ENCODE peak calls at places on chromosomes 1 and 21, in eight cellular contexts. One of them, this sample, is unnamed.

GRCh38 chr1:235295902-235296350 is 32.1 kb downstream of the ARID4B start:
- DNase-seq in uterus: no peak
- DNase-seq in fibroblast of mammary gland: peak; percentile 78
- DNase-seq in mammary epithelial cell: peak; percentile 81
- DNase-seq in pancreas: peak; percentile 87
- DNase-seq in SJCRH30: no peak
- DNase-seq in HepG2: peak; percentile 92
- DNase-seq in choroid plexus epithelial cell: peak; percentile 96
- DNase-seq in this sample: no peak

GRCh38 chr1:8352886-8353285 is 35.0 kb downstream of the SLC45A1 start:
- DNase-seq in pancreas: no peak
- DNase-seq in fibroblast of mammary gland: no peak
- DNase-seq in SJCRH30: no peak
- DNase-seq in mammary epithelial cell: no peak
- DNase-seq in uterus: peak; percentile 18
- DNase-seq in choroid plexus epithelial cell: no peak
- DNase-seq in HepG2: no peak
- DNase-seq in this sample: no peak

GRCh38 chr1:93349231-93350135 is 3.8 kb downstream of the DR1 start:
- DNase-seq in SJCRH30: no peak
- DNase-seq in uterus: no peak
- DNase-seq in fibroblast of mammary gland: peak; percentile 57
- DNase-seq in HepG2: peak; percentile 11
- DNase-seq in mammary epithelial cell: peak; percentile 39
- DNase-seq in pancreas: no peak
- DNase-seq in choroid plexus epithelial cell: peak; percentile 43
- DNase-seq in this sample: no peak

GRCh38 chr1:116710326-116711060 is 43.0 kb upstream of the IGSF3 start:
- DNase-seq in HepG2: no peak
- DNase-seq in SJCRH30: no peak
- DNase-seq in mammary epithelial cell: no peak
- DNase-seq in choroid plexus epithelial cell: peak; percentile 8
- DNase-seq in pancreas: no peak
- DNase-seq in uterus: no peak
- DNase-seq in fibroblast of mammary gland: no peak
- DNase-seq in this sample: no peak

GRCh38 chr1:9312183-9312582 is 19.5 kb downstream of the SPSB1 start:
- DNase-seq in HepG2: peak; percentile 38
- DNase-seq in choroid plexus epithelial cell: no peak
- DNase-seq in uterus: no peak
- DNase-seq in pancreas: no peak
- DNase-seq in mammary epithelial cell: no peak
- DNase-seq in fibroblast of mammary gland: no peak
- DNase-seq in SJCRH30: no peak
- DNase-seq in this sample: no peak

GRCh38 chr1:93905051-93905450 is 4.2 kb downstream of the GCLM start:
- DNase-seq in uterus: no peak
- DNase-seq in fibroblast of mammary gland: no peak
- DNase-seq in mammary epithelial cell: no peak
- DNase-seq in pancreas: no peak
- DNase-seq in SJCRH30: no peak
- DNase-seq in choroid plexus epithelial cell: peak; percentile 54
- DNase-seq in HepG2: no peak
- DNase-seq in this sample: no peak

GRCh38 chr1:64087768-64088167 is 115.7 kb upstream of the UBE2U start:
- DNase-seq in SJCRH30: peak; percentile 18
- DNase-seq in fibroblast of mammary gland: peak; percentile 86
- DNase-seq in HepG2: no peak
- DNase-seq in pancreas: no peak
- DNase-seq in choroid plexus epithelial cell: peak; percentile 72
- DNase-seq in mammary epithelial cell: peak; percentile 86
- DNase-seq in uterus: no peak
- DNase-seq in this sample: no peak

GRCh38 chr1:9345471-9345870 is 52.8 kb downstream of the SPSB1 start:
- DNase-seq in SJCRH30: no peak
- DNase-seq in fibroblast of mammary gland: no peak
- DNase-seq in HepG2: no peak
- DNase-seq in pancreas: no peak
- DNase-seq in choroid plexus epithelial cell: no peak
- DNase-seq in mammary epithelial cell: no peak
- DNase-seq in uterus: no peak
- DNase-seq in this sample: no peak

GRCh38 chr1:180854001-180854400 is 58.7 kb upstream of the KIAA1614 start:
- DNase-seq in SJCRH30: no peak
- DNase-seq in pancreas: no peak
- DNase-seq in fibroblast of mammary gland: no peak
- DNase-seq in uterus: no peak
- DNase-seq in mammary epithelial cell: no peak
- DNase-seq in HepG2: no peak
- DNase-seq in choroid plexus epithelial cell: peak; percentile 22
- DNase-seq in this sample: no peak

GRCh38 chr1:212288614-212289013 is 3.4 kb downstream of the PPP2R5A start:
- DNase-seq in SJCRH30: no peak
- DNase-seq in uterus: no peak
- DNase-seq in fibroblast of mammary gland: peak; percentile 61
- DNase-seq in mammary epithelial cell: peak; percentile 34
- DNase-seq in HepG2: no peak
- DNase-seq in pancreas: no peak
- DNase-seq in choroid plexus epithelial cell: peak; percentile 54
- DNase-seq in this sample: no peak

GRCh38 chr1:52423771-52424170 is 19.4 kb downstream of the PRPF38A start:
- DNase-seq in uterus: no peak
- DNase-seq in choroid plexus epithelial cell: no peak
- DNase-seq in HepG2: no peak
- DNase-seq in mammary epithelial cell: no peak
- DNase-seq in SJCRH30: no peak
- DNase-seq in fibroblast of mammary gland: no peak
- DNase-seq in pancreas: no peak
- DNase-seq in this sample: no peak

GRCh38 chr1:234504969-234505773 is 26.2 kb upstream of the TARBP1 start:
- DNase-seq in uterus: no peak
- DNase-seq in fibroblast of mammary gland: no peak
- DNase-seq in HepG2: no peak
- DNase-seq in mammary epithelial cell: no peak
- DNase-seq in pancreas: no peak
- DNase-seq in choroid plexus epithelial cell: no peak
- DNase-seq in SJCRH30: no peak
- DNase-seq in this sample: no peak

GRCh38 chr1:203289281-203289981 is 15.9 kb upstream of the BTG2 start:
- DNase-seq in HepG2: no peak
- DNase-seq in SJCRH30: no peak
- DNase-seq in mammary epithelial cell: no peak
- DNase-seq in fibroblast of mammary gland: no peak
- DNase-seq in uterus: peak; percentile 59
- DNase-seq in choroid plexus epithelial cell: no peak
- DNase-seq in pancreas: no peak
- DNase-seq in this sample: no peak

GRCh38 chr1:58866578-58866977 is 82.7 kb upstream of the JUN start:
- DNase-seq in mammary epithelial cell: no peak
- DNase-seq in SJCRH30: peak; percentile 20
- DNase-seq in pancreas: no peak
- DNase-seq in uterus: no peak
- DNase-seq in choroid plexus epithelial cell: no peak
- DNase-seq in HepG2: no peak
- DNase-seq in fibroblast of mammary gland: no peak
- DNase-seq in this sample: no peak

GRCh38 chr1:81921851-81922462 is 121.2 kb downstream of the ADGRL2 start:
- DNase-seq in uterus: no peak
- DNase-seq in mammary epithelial cell: no peak
- DNase-seq in pancreas: no peak
- DNase-seq in SJCRH30: no peak
- DNase-seq in choroid plexus epithelial cell: peak; percentile 11
- DNase-seq in HepG2: no peak
- DNase-seq in fibroblast of mammary gland: no peak
- DNase-seq in this sample: no peak
- H3K4me3 ChIP-seq in uterus: no peak overlapping the region
- H3K4me3 ChIP-seq in mammary epithelial cell: no peak overlapping the region
- H3K4me3 ChIP-seq in pancreas: no peak overlapping the region
- H3K4me3 ChIP-seq in SJCRH30: no peak overlapping the region
- H3K4me3 ChIP-seq in choroid plexus epithelial cell: no peak overlapping the region
- H3K4me3 ChIP-seq in HepG2: no peak overlapping the region
- H3K4me3 ChIP-seq in fibroblast of mammary gland: no peak overlapping the region
- H3K4me3 ChIP-seq in this sample: no peak overlapping the region

GRCh38 chr1:170886460-170886859 is 48.9 kb upstream of the MROH9 start:
- DNase-seq in pancreas: no peak
- DNase-seq in uterus: no peak
- DNase-seq in HepG2: no peak
- DNase-seq in fibroblast of mammary gland: no peak
- DNase-seq in choroid plexus epithelial cell: no peak
- DNase-seq in SJCRH30: no peak
- DNase-seq in mammary epithelial cell: no peak
- DNase-seq in this sample: no peak

GRCh38 chr1:170885551-170885950 is 49.8 kb upstream of the MROH9 start:
- DNase-seq in choroid plexus epithelial cell: no peak
- DNase-seq in HepG2: no peak
- DNase-seq in fibroblast of mammary gland: peak; percentile 10
- DNase-seq in SJCRH30: no peak
- DNase-seq in uterus: no peak
- DNase-seq in mammary epithelial cell: no peak
- DNase-seq in pancreas: no peak
- DNase-seq in this sample: no peak

DNA sequence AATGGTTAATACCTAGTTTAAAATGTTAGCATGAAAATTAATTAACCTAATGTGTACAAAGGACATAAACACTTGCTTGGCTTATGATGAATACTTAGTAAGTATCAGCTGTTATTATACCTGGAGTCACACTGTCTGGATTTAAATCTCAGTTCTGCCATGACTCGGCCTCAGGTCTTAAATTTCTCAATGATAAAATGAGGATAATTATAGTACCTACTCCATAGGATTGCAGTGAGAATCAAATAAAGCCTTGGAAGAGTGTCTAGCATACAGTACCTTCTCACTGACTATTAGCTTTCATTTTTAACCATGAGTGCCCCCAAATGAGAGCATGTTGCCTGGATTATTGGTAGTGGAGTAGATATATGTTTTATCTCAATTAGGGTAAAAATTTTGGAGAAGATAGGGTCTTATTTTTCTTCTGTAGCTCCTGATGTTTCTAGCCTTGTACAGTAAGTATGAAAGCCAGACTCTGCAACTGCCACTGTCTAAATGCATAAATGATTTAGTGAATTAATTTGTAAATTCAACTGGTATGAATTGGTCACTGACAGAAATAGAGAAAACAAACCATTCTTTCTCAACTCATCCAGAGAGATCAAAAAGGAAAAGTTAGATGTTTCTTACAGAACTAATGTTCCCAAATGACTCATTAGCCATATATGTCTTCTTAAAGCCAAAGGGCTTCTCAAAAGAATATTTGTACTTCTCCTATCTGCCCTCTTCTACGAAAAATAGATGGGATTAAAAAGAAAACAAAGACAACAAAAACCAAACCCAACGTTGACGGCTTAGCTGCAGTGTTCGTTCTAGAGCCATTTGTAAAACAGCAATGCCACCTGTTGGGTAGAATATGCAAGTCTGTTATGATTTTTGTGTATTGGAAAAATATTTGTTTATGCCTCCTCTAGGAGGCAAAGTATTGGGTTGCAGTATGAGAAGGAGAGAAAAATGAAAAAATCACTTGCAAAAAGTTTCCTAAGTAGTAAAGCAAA is 53.8 kb upstream of the MROH9 start:
- DNase-seq in SJCRH30: no peak
- DNase-seq in HepG2: no peak
- DNase-seq in uterus: peak; percentile 13
- DNase-seq in choroid plexus epithelial cell: peak; percentile 79
- DNase-seq in fibroblast of mammary gland: peak; percentile 73
- DNase-seq in mammary epithelial cell: peak; percentile 12
- DNase-seq in pancreas: no peak
- DNase-seq in this sample: no peak
- H3K4me3 ChIP-seq in SJCRH30: no peak overlapping the region
- H3K4me3 ChIP-seq in HepG2: no peak overlapping the region
- H3K4me3 ChIP-seq in uterus: peak overlapping the region; percentile 19
- H3K4me3 ChIP-seq in choroid plexus epithelial cell: peak overlapping the region; percentile 20
- H3K4me3 ChIP-seq in fibroblast of mammary gland: no peak overlapping the region
- H3K4me3 ChIP-seq in mammary epithelial cell: no peak overlapping the region
- H3K4me3 ChIP-seq in pancreas: no peak overlapping the region
- H3K4me3 ChIP-seq in this sample: no peak overlapping the region

DNA sequence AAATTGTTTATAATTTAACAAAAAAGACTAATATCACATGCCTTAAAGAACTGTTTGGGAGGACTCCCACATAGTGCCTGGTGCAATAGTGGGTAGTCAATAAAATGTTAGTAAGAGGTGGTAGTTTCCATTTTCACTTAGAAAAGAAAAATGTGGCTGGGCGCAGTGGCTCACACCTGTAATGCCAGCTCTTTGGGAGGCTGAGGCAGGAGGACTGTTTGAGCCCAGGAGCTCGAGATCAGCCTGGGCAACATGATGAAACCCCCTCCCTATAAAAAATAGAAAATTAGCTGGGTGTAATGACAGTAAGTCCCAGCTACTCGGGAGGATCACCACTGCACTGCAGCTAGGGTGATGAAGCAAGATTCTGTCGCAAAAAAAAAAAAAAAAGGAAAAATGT is 24.5 kb downstream of the C21orf91 start:
- DNase-seq in SJCRH30: no peak
- DNase-seq in uterus: no peak
- DNase-seq in mammary epithelial cell: no peak
- DNase-seq in HepG2: no peak
- DNase-seq in pancreas: no peak
- DNase-seq in choroid plexus epithelial cell: no peak
- DNase-seq in fibroblast of mammary gland: no peak
- DNase-seq in this sample: no peak
- H3K4me3 ChIP-seq in SJCRH30: no peak overlapping the region
- H3K4me3 ChIP-seq in uterus: no peak overlapping the region
- H3K4me3 ChIP-seq in mammary epithelial cell: no peak overlapping the region
- H3K4me3 ChIP-seq in HepG2: no peak overlapping the region
- H3K4me3 ChIP-seq in pancreas: no peak overlapping the region
- H3K4me3 ChIP-seq in choroid plexus epithelial cell: no peak overlapping the region
- H3K4me3 ChIP-seq in fibroblast of mammary gland: no peak overlapping the region
- H3K4me3 ChIP-seq in this sample: no peak overlapping the region

GRCh38 chr1:192826791-192827477 is 18.1 kb downstream of the RGS2 start:
- DNase-seq in pancreas: no peak
- DNase-seq in HepG2: no peak
- DNase-seq in fibroblast of mammary gland: no peak
- DNase-seq in uterus: no peak
- DNase-seq in mammary epithelial cell: peak; percentile 35
- DNase-seq in SJCRH30: no peak
- DNase-seq in choroid plexus epithelial cell: no peak
- DNase-seq in this sample: no peak
- H3K4me3 ChIP-seq in pancreas: no peak overlapping the region
- H3K4me3 ChIP-seq in HepG2: no peak overlapping the region
- H3K4me3 ChIP-seq in fibroblast of mammary gland: no peak overlapping the region
- H3K4me3 ChIP-seq in uterus: no peak overlapping the region
- H3K4me3 ChIP-seq in mammary epithelial cell: no peak overlapping the region
- H3K4me3 ChIP-seq in SJCRH30: no peak overlapping the region
- H3K4me3 ChIP-seq in choroid plexus epithelial cell: no peak overlapping the region
- H3K4me3 ChIP-seq in this sample: no peak overlapping the region

GRCh38 chr21:33265664-33266049 is 510 bp upstream of the IL10RB start:
- DNase-seq in SJCRH30: no peak
- DNase-seq in HepG2: no peak
- DNase-seq in choroid plexus epithelial cell: peak; percentile 33
- DNase-seq in fibroblast of mammary gland: peak; percentile 35
- DNase-seq in uterus: no peak
- DNase-seq in mammary epithelial cell: peak; percentile 37
- DNase-seq in pancreas: peak; percentile 57
- DNase-seq in this sample: no peak
- H3K4me3 ChIP-seq in SJCRH30: peak overlapping the region; percentile 79
- H3K4me3 ChIP-seq in HepG2: peak overlapping the region; percentile 85
- H3K4me3 ChIP-seq in choroid plexus epithelial cell: peak overlapping the region; percentile 87
- H3K4me3 ChIP-seq in fibroblast of mammary gland: peak overlapping the region; percentile 81
- H3K4me3 ChIP-seq in uterus: peak overlapping the region; percentile 82
- H3K4me3 ChIP-seq in mammary epithelial cell: peak overlapping the region; percentile 87
- H3K4me3 ChIP-seq in pancreas: peak overlapping the region; percentile 82
- H3K4me3 ChIP-seq in this sample: peak overlapping the region; percentile 50